ENCODE peak calls at places on chromosomes 13 and 19, in eight cellular contexts. One of them, this sample, is unnamed.
A peak's percentile ranks its signal among the peaks of the same experiment; 100 is the strongest.

GRCh38 chr19:763181-763580 is 12.3 kb downstream of the MISP start:
- DNase-seq in fibroblast of the conjunctiva: no peak
- DNase-seq in BJ: no peak
- DNase-seq in stimulated activated naive B cell treated with anti-CD40 and anti-IgM and Interleukin-4, amounts not matched to agents 10 μg/mL and 1 μg/mL and 100 μg/mL, for 72 hours: no peak
- DNase-seq in EL: no peak
- DNase-seq in SW480: no peak
- DNase-seq in H54: no peak
- DNase-seq in CD8-positive, alpha-beta memory T cell: no peak
- DNase-seq in this sample: no peak

GRCh38 chr13:39451301-39451700 is 151.7 kb downstream of the LHFPL6 start:
- DNase-seq in fibroblast of the conjunctiva: no peak
- DNase-seq in BJ: no peak
- DNase-seq in stimulated activated naive B cell treated with anti-CD40 and anti-IgM and Interleukin-4, amounts not matched to agents 10 μg/mL and 1 μg/mL and 100 μg/mL, for 72 hours: no peak
- DNase-seq in EL: no peak
- DNase-seq in SW480: no peak
- DNase-seq in H54: no peak
- DNase-seq in CD8-positive, alpha-beta memory T cell: no peak
- DNase-seq in this sample: no peak

GRCh38 chr13:102136735-102137296 is 265.0 kb downstream of the FGF14 start:
- DNase-seq in fibroblast of the conjunctiva: no peak
- DNase-seq in BJ: no peak
- DNase-seq in stimulated activated naive B cell treated with anti-CD40 and anti-IgM and Interleukin-4, amounts not matched to agents 10 μg/mL and 1 μg/mL and 100 μg/mL, for 72 hours: no peak
- DNase-seq in EL: no peak
- DNase-seq in SW480: no peak
- DNase-seq in H54: no peak
- DNase-seq in CD8-positive, alpha-beta memory T cell: no peak
- DNase-seq in this sample: no peak

GRCh38 chr19:45215391-45216191 is 29.6 kb downstream of the EXOC3L2 start:
- DNase-seq in fibroblast of the conjunctiva: no peak
- DNase-seq in BJ: no peak
- DNase-seq in stimulated activated naive B cell treated with anti-CD40 and anti-IgM and Interleukin-4, amounts not matched to agents 10 μg/mL and 1 μg/mL and 100 μg/mL, for 72 hours: no peak
- DNase-seq in EL: no peak
- DNase-seq in SW480: peak; percentile 43
- DNase-seq in H54: no peak
- DNase-seq in CD8-positive, alpha-beta memory T cell: no peak
- DNase-seq in this sample: no peak

GRCh38 chr13:50685491-50685890 is 158.0 kb downstream of the DLEU7 start:
- DNase-seq in fibroblast of the conjunctiva: peak; percentile 67
- DNase-seq in BJ: no peak
- DNase-seq in stimulated activated naive B cell treated with anti-CD40 and anti-IgM and Interleukin-4, amounts not matched to agents 10 μg/mL and 1 μg/mL and 100 μg/mL, for 72 hours: no peak
- DNase-seq in EL: no peak
- DNase-seq in SW480: no peak
- DNase-seq in H54: no peak
- DNase-seq in CD8-positive, alpha-beta memory T cell: no peak
- DNase-seq in this sample: no peak

GRCh38 chr19:55112781-55113569 is 4.5 kb downstream of the PPP1R12C start:
- DNase-seq in fibroblast of the conjunctiva: no peak
- DNase-seq in BJ: no peak
- DNase-seq in stimulated activated naive B cell treated with anti-CD40 and anti-IgM and Interleukin-4, amounts not matched to agents 10 μg/mL and 1 μg/mL and 100 μg/mL, for 72 hours: no peak
- DNase-seq in EL: peak; percentile 28
- DNase-seq in SW480: no peak
- DNase-seq in H54: no peak
- DNase-seq in CD8-positive, alpha-beta memory T cell: no peak
- DNase-seq in this sample: no peak

GRCh38 chr19:40144151-40144550 is 47.1 kb upstream of the MAP3K10 start:
- DNase-seq in fibroblast of the conjunctiva: no peak
- DNase-seq in BJ: no peak
- DNase-seq in stimulated activated naive B cell treated with anti-CD40 and anti-IgM and Interleukin-4, amounts not matched to agents 10 μg/mL and 1 μg/mL and 100 μg/mL, for 72 hours: no peak
- DNase-seq in EL: no peak
- DNase-seq in SW480: no peak
- DNase-seq in H54: no peak
- DNase-seq in CD8-positive, alpha-beta memory T cell: no peak
- DNase-seq in this sample: no peak

GRCh38 chr19:18096258-18096657 is 1.3 kb upstream of the MAST3 start:
- DNase-seq in fibroblast of the conjunctiva: no peak
- DNase-seq in BJ: no peak
- DNase-seq in stimulated activated naive B cell treated with anti-CD40 and anti-IgM and Interleukin-4, amounts not matched to agents 10 μg/mL and 1 μg/mL and 100 μg/mL, for 72 hours: no peak
- DNase-seq in EL: no peak
- DNase-seq in SW480: no peak
- DNase-seq in H54: no peak
- DNase-seq in CD8-positive, alpha-beta memory T cell: no peak
- DNase-seq in this sample: no peak

GRCh38 chr19:36999313-36999712 is 78.9 kb upstream of the ZNF420 start:
- DNase-seq in fibroblast of the conjunctiva: no peak
- DNase-seq in BJ: no peak
- DNase-seq in stimulated activated naive B cell treated with anti-CD40 and anti-IgM and Interleukin-4, amounts not matched to agents 10 μg/mL and 1 μg/mL and 100 μg/mL, for 72 hours: no peak
- DNase-seq in EL: no peak
- DNase-seq in SW480: no peak
- DNase-seq in H54: no peak
- DNase-seq in CD8-positive, alpha-beta memory T cell: no peak
- DNase-seq in this sample: no peak

GRCh38 chr13:49890376-49890775 is 45.8 kb downstream of the SPRYD7 start:
- DNase-seq in fibroblast of the conjunctiva: no peak
- DNase-seq in BJ: no peak
- DNase-seq in stimulated activated naive B cell treated with anti-CD40 and anti-IgM and Interleukin-4, amounts not matched to agents 10 μg/mL and 1 μg/mL and 100 μg/mL, for 72 hours: no peak
- DNase-seq in EL: no peak
- DNase-seq in SW480: no peak
- DNase-seq in H54: no peak
- DNase-seq in CD8-positive, alpha-beta memory T cell: no peak
- DNase-seq in this sample: no peak

GRCh38 chr19:51440846-51441409 is 17.3 kb downstream of the SIGLEC8 start:
- DNase-seq in fibroblast of the conjunctiva: no peak
- DNase-seq in BJ: no peak
- DNase-seq in stimulated activated naive B cell treated with anti-CD40 and anti-IgM and Interleukin-4, amounts not matched to agents 10 μg/mL and 1 μg/mL and 100 μg/mL, for 72 hours: peak; percentile 66
- DNase-seq in EL: no peak
- DNase-seq in SW480: peak; percentile 36
- DNase-seq in H54: no peak
- DNase-seq in CD8-positive, alpha-beta memory T cell: peak; percentile 23
- DNase-seq in this sample: no peak

GRCh38 chr19:58218899-58219298 is 9.8 kb upstream of the ZNF544 start:
- DNase-seq in fibroblast of the conjunctiva: no peak
- DNase-seq in BJ: no peak
- DNase-seq in stimulated activated naive B cell treated with anti-CD40 and anti-IgM and Interleukin-4, amounts not matched to agents 10 μg/mL and 1 μg/mL and 100 μg/mL, for 72 hours: no peak
- DNase-seq in EL: peak; percentile 31
- DNase-seq in SW480: peak; percentile 36
- DNase-seq in H54: no peak
- DNase-seq in CD8-positive, alpha-beta memory T cell: peak; percentile 8
- DNase-seq in this sample: no peak

GRCh38 chr13:113969973-113970611 is 3.8 kb downstream of the C13orf46 start:
- DNase-seq in fibroblast of the conjunctiva: no peak
- DNase-seq in BJ: no peak
- DNase-seq in stimulated activated naive B cell treated with anti-CD40 and anti-IgM and Interleukin-4, amounts not matched to agents 10 μg/mL and 1 μg/mL and 100 μg/mL, for 72 hours: no peak
- DNase-seq in EL: no peak
- DNase-seq in SW480: no peak
- DNase-seq in H54: no peak
- DNase-seq in CD8-positive, alpha-beta memory T cell: no peak
- DNase-seq in this sample: no peak

GRCh38 chr13:78238911-78239310 is 320.3 kb upstream of the EDNRB start:
- DNase-seq in fibroblast of the conjunctiva: no peak
- DNase-seq in BJ: no peak
- DNase-seq in stimulated activated naive B cell treated with anti-CD40 and anti-IgM and Interleukin-4, amounts not matched to agents 10 μg/mL and 1 μg/mL and 100 μg/mL, for 72 hours: no peak
- DNase-seq in EL: no peak
- DNase-seq in SW480: no peak
- DNase-seq in H54: no peak
- DNase-seq in CD8-positive, alpha-beta memory T cell: no peak
- DNase-seq in this sample: no peak

GRCh38 chr19:38362076-38362945 is 12.1 kb upstream of the PSMD8 start:
- DNase-seq in fibroblast of the conjunctiva: no peak
- DNase-seq in BJ: no peak
- DNase-seq in stimulated activated naive B cell treated with anti-CD40 and anti-IgM and Interleukin-4, amounts not matched to agents 10 μg/mL and 1 μg/mL and 100 μg/mL, for 72 hours: peak; percentile 60
- DNase-seq in EL: peak; percentile 79
- DNase-seq in SW480: peak; percentile 93
- DNase-seq in H54: peak; percentile 92
- DNase-seq in CD8-positive, alpha-beta memory T cell: peak; percentile 70
- DNase-seq in this sample: peak; percentile 53

GRCh38 chr13:83618966-83619365 is 263.3 kb downstream of the SLITRK1 start:
- DNase-seq in fibroblast of the conjunctiva: no peak
- DNase-seq in BJ: no peak
- DNase-seq in stimulated activated naive B cell treated with anti-CD40 and anti-IgM and Interleukin-4, amounts not matched to agents 10 μg/mL and 1 μg/mL and 100 μg/mL, for 72 hours: no peak
- DNase-seq in EL: peak; percentile 40
- DNase-seq in SW480: no peak
- DNase-seq in H54: no peak
- DNase-seq in CD8-positive, alpha-beta memory T cell: no peak
- DNase-seq in this sample: no peak

GRCh38 chr13:102328909-102329308 is 72.9 kb downstream of the FGF14 start:
- DNase-seq in fibroblast of the conjunctiva: no peak
- DNase-seq in BJ: no peak
- DNase-seq in stimulated activated naive B cell treated with anti-CD40 and anti-IgM and Interleukin-4, amounts not matched to agents 10 μg/mL and 1 μg/mL and 100 μg/mL, for 72 hours: no peak
- DNase-seq in EL: no peak
- DNase-seq in SW480: no peak
- DNase-seq in H54: no peak
- DNase-seq in CD8-positive, alpha-beta memory T cell: no peak
- DNase-seq in this sample: no peak

GRCh38 chr19:54523403-54523802 is 20.8 kb downstream of the LAIR2 start:
- DNase-seq in fibroblast of the conjunctiva: no peak
- DNase-seq in BJ: no peak
- DNase-seq in stimulated activated naive B cell treated with anti-CD40 and anti-IgM and Interleukin-4, amounts not matched to agents 10 μg/mL and 1 μg/mL and 100 μg/mL, for 72 hours: peak; percentile 46
- DNase-seq in EL: peak; percentile 71
- DNase-seq in SW480: peak; percentile 72
- DNase-seq in H54: peak; percentile 86
- DNase-seq in CD8-positive, alpha-beta memory T cell: no peak
- DNase-seq in this sample: no peak